ENCODE peak calls at places on chromosomes 4 and X, in four cellular contexts. One of them, this sample, is unnamed.

GRCh38 chrX:152108527-152108926 is 29.9 kb downstream of the MAGEA10 start:
- DNase-seq in epithelial cell of esophagus: no peak
- DNase-seq in nephron progenitor cell: no peak
- DNase-seq in MM.1S: no peak
- DNase-seq in this sample: no peak

GRCh38 chr4:66852843-66853242 is 692.5 kb downstream of the CENPC start:
- DNase-seq in nephron progenitor cell: no peak
- DNase-seq in epithelial cell of esophagus: no peak
- DNase-seq in MM.1S: no peak
- DNase-seq in this sample: no peak

GRCh38 chrX:134240209-134240608 is 3.2 kb downstream of the CCDC160 start:
- DNase-seq in MM.1S: no peak
- DNase-seq in epithelial cell of esophagus: no peak
- DNase-seq in nephron progenitor cell: no peak
- DNase-seq in this sample: no peak

GRCh38 chrX:40151211-40152172 is 53.7 kb upstream of the BCOR start:
- DNase-seq in nephron progenitor cell: peak
- DNase-seq in epithelial cell of esophagus: no peak
- DNase-seq in MM.1S: no peak
- DNase-seq in this sample: no peak

GRCh38 chrX:72110051-72110926 is 21.4 kb downstream of the RTL5 start:
- DNase-seq in MM.1S: no peak
- DNase-seq in nephron progenitor cell: no peak
- DNase-seq in epithelial cell of esophagus: peak
- DNase-seq in this sample: no peak

GRCh38 chrX:34562006-34562405 is 95.1 kb downstream of the TMEM47 start:
- DNase-seq in epithelial cell of esophagus: peak
- DNase-seq in MM.1S: no peak
- DNase-seq in nephron progenitor cell: no peak
- DNase-seq in this sample: no peak

GRCh38 chr4:53781614-53782467 is 190.6 kb upstream of the LNX1 start:
- DNase-seq in MM.1S: no peak
- DNase-seq in nephron progenitor cell: no peak
- DNase-seq in epithelial cell of esophagus: peak
- DNase-seq in this sample: no peak

GRCh38 chrX:132480581-132481203 is 8.1 kb downstream of the MBNL3 start:
- DNase-seq in MM.1S: peak
- DNase-seq in epithelial cell of esophagus: peak
- DNase-seq in nephron progenitor cell: peak
- DNase-seq in this sample: no peak

GRCh38 chrX:31546130-31546529 is 474.3 kb upstream of the FTHL17 start:
- DNase-seq in nephron progenitor cell: no peak
- DNase-seq in epithelial cell of esophagus: peak
- DNase-seq in MM.1S: no peak
- DNase-seq in this sample: no peak

GRCh38 chrX:17535229-17535628 is 160.2 kb downstream of the NHS start:
- DNase-seq in MM.1S: peak
- DNase-seq in nephron progenitor cell: no peak
- DNase-seq in epithelial cell of esophagus: peak
- DNase-seq in this sample: no peak

GRCh38 chrX:26851981-26852380 is 611.2 kb downstream of the PPP4R3C start:
- DNase-seq in MM.1S: peak
- DNase-seq in nephron progenitor cell: no peak
- DNase-seq in epithelial cell of esophagus: peak
- DNase-seq in this sample: no peak

GRCh38 chr4:7020856-7021255 is 22.3 kb upstream of the TADA2B start:
- DNase-seq in nephron progenitor cell: no peak
- DNase-seq in MM.1S: no peak
- DNase-seq in epithelial cell of esophagus: no peak
- DNase-seq in this sample: no peak

GRCh38 chr4:158121203-158121586 is 51.6 kb downstream of the GASK1B start:
- DNase-seq in epithelial cell of esophagus: peak
- DNase-seq in MM.1S: no peak
- DNase-seq in nephron progenitor cell: no peak
- DNase-seq in this sample: no peak

GRCh38 chr4:163542275-163542674 is 47.8 kb downstream of the TMA16 start:
- DNase-seq in epithelial cell of esophagus: peak
- DNase-seq in MM.1S: no peak
- DNase-seq in nephron progenitor cell: no peak
- DNase-seq in this sample: no peak

GRCh38 chrX:122500556-122500955 is 683.5 kb upstream of the GRIA3 start:
- DNase-seq in epithelial cell of esophagus: no peak
- DNase-seq in MM.1S: no peak
- DNase-seq in nephron progenitor cell: no peak
- DNase-seq in this sample: no peak

GRCh38 chr4:148112231-148112982 is 329.8 kb downstream of the NR3C2 start:
- DNase-seq in MM.1S: no peak
- DNase-seq in nephron progenitor cell: no peak
- DNase-seq in epithelial cell of esophagus: peak
- DNase-seq in this sample: no peak

GRCh38 chr4:5084911-5085475 is 33.7 kb downstream of the STK32B start:
- DNase-seq in MM.1S: no peak
- DNase-seq in epithelial cell of esophagus: no peak
- DNase-seq in nephron progenitor cell: no peak
- DNase-seq in this sample: no peak

GRCh38 chrX:13693341-13693871 is 4.5 kb downstream of the RAB9A start:
- DNase-seq in MM.1S: no peak
- DNase-seq in nephron progenitor cell: no peak
- DNase-seq in epithelial cell of esophagus: peak
- DNase-seq in this sample: no peak

GRCh38 chr4:23213198-23213597 is 520.5 kb downstream of the GBA3 start:
- DNase-seq in MM.1S: no peak
- DNase-seq in epithelial cell of esophagus: no peak
- DNase-seq in nephron progenitor cell: no peak
- DNase-seq in this sample: no peak

GRCh38 chr4:6877070-6877469 is 32.6 kb upstream of the TBC1D14 start:
- DNase-seq in epithelial cell of esophagus: no peak
- DNase-seq in nephron progenitor cell: no peak
- DNase-seq in MM.1S: no peak
- DNase-seq in this sample: no peak

DNA sequence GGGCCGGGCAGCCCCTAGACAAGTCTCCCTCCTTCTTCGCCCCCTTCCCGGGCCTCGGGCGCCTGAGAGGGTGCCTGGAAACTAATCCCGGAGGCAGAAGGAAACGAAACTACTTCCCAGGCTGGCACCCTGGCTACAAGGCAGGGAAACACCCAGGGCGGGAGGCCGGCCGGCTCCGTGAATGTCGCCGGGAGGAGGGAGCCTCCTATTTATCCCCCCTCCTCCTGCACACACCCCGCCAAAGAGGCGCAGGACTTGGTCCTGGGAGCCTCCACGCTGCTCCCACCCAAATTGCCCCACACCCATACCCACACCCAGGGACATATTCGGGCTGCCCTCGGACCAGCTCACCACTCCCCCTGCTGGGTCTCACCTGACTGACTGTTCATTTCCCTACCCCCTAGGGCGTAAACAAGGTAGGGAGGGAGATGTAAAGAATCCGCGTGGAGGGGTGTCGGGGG is at the start of gene BTC:
- DNase-seq in MM.1S: peak
- DNase-seq in nephron progenitor cell: peak
- DNase-seq in epithelial cell of esophagus: peak
- DNase-seq in this sample: peak
- TF ChIP-seq CTCF in MM.1S: peak
- TF ChIP-seq CTCF in nephron progenitor cell: no peak
- TF ChIP-seq CTCF in epithelial cell of esophagus: peak
- TF ChIP-seq CTCF in this sample: no peak

DNA sequence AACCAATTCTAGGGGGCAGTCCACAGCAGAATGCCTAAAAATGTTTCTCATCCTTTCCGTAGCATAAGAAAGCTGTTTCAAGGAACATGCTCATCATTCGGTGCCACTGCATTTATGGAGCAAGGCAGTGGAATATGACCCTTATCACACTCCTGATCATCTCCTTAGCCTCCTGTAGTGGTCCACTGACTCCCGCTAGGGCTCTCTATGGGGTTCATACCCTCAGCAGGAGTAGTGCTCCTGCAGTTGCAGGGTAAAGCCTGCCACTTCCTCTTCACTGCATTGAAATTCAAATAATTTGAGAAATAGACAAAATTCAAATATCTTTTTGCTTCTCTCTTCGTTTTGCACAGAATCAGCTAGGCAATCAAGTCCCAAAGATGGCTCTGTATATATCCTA is 107.0 kb downstream of the NDST3 start:
- DNase-seq in epithelial cell of esophagus: no peak
- DNase-seq in nephron progenitor cell: no peak
- DNase-seq in MM.1S: no peak
- DNase-seq in this sample: no peak
- TF ChIP-seq CTCF in epithelial cell of esophagus: no peak
- TF ChIP-seq CTCF in nephron progenitor cell: no peak
- TF ChIP-seq CTCF in MM.1S: no peak
- TF ChIP-seq CTCF in this sample: no peak

GRCh38 chr4:37666625-37667071 is 19.5 kb downstream of the RELL1 start:
- DNase-seq in epithelial cell of esophagus: peak
- DNase-seq in nephron progenitor cell: no peak
- DNase-seq in MM.1S: no peak
- DNase-seq in this sample: no peak
- TF ChIP-seq CTCF in epithelial cell of esophagus: peak
- TF ChIP-seq CTCF in nephron progenitor cell: no peak
- TF ChIP-seq CTCF in MM.1S: no peak
- TF ChIP-seq CTCF in this sample: no peak

DNA sequence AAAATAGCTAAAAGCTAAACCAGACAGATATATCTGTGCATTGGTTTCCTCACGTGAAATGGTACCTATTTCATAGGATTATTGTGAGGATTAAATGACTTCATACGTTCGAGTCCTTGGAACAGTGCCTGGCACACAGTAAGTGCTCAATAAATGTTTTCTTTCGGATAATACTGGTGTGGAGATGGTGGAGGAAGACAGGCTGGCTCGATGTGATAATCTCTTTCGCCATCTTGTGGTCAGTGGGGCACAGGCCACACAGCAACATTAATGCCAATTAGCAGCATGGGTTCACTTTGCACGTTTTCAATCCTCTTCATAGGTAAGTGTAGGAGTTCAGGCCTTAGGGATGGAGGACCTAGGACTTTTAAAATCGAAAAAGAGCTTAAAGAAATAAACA is 9.3 kb downstream of the PAGE4 start:
- DNase-seq in nephron progenitor cell: peak
- DNase-seq in epithelial cell of esophagus: peak
- DNase-seq in MM.1S: peak
- DNase-seq in this sample: no peak
- TF ChIP-seq CTCF in nephron progenitor cell: peak
- TF ChIP-seq CTCF in epithelial cell of esophagus: peak
- TF ChIP-seq CTCF in MM.1S: peak
- TF ChIP-seq CTCF in this sample: peak

GRCh38 chr4:146927710-146928109 is 18.0 kb downstream of the TTC29 start:
- DNase-seq in epithelial cell of esophagus: no peak
- DNase-seq in nephron progenitor cell: no peak
- DNase-seq in MM.1S: no peak
- DNase-seq in this sample: no peak
- TF ChIP-seq CTCF in epithelial cell of esophagus: no peak
- TF ChIP-seq CTCF in nephron progenitor cell: no peak
- TF ChIP-seq CTCF in MM.1S: no peak
- TF ChIP-seq CTCF in this sample: no peak

DNA sequence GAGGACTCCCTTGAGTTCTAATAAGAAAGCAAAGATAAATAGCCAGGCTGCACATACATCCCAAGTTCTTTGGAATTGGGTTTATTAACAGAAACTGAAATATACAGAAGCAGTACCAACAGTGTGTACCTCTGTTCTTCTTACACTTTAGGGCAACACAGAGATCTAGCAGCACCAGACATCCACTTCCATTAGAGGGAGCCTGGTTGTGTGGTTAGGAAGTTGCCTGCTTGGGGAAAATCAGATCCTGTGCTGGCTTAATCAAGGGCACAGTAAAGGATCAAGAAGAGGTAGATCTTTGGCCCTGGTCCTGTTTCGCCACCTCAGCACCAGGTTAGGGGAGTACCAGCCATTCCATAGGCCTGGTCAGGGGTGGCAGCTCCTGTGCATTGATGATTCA is 231.1 kb upstream of the ARHGAP24 start:
- DNase-seq in epithelial cell of esophagus: peak
- DNase-seq in MM.1S: no peak
- DNase-seq in nephron progenitor cell: no peak
- DNase-seq in this sample: no peak
- TF ChIP-seq CTCF in epithelial cell of esophagus: peak
- TF ChIP-seq CTCF in MM.1S: no peak
- TF ChIP-seq CTCF in nephron progenitor cell: no peak
- TF ChIP-seq CTCF in this sample: no peak

GRCh38 chr4:137463377-137464003 is 68.8 kb downstream of the PCDH18 start:
- DNase-seq in epithelial cell of esophagus: peak
- DNase-seq in nephron progenitor cell: no peak
- DNase-seq in MM.1S: no peak
- DNase-seq in this sample: no peak
- TF ChIP-seq CTCF in epithelial cell of esophagus: no peak
- TF ChIP-seq CTCF in nephron progenitor cell: no peak
- TF ChIP-seq CTCF in MM.1S: no peak
- TF ChIP-seq CTCF in this sample: no peak